ENCODE peak calls at places on chromosome X, in seven cellular contexts. One of them, this sample, is unnamed.

GRCh38 chrX:12977761-12978204 is 2.9 kb downstream of the TMSB4X start:
- ATAC-seq in activated CD8-positive, alpha-beta memory T cell treated with anti-CD3 and anti-CD28 coated beads, Interleukin-2, amount 10 ng/mL, durations not matched to agents 7 days and 5 days: no peak
- ATAC-seq in lower lobe of right lung: no peak
- ATAC-seq in T-helper 17 cell: peak; percentile 1
- ATAC-seq in aorta: no peak
- ATAC-seq in naive thymus-derived CD8-positive, alpha-beta T cell: peak; percentile 0
- ATAC-seq in activated naive CD8-positive, alpha-beta T cell treated with anti-CD3 and anti-CD28 coated beads, Interleukin-2, amount 50 U/mL, for 24 hours: no peak
- ATAC-seq in this sample: peak; percentile 2

GRCh38 chrX:53257166-53257565 is 24.2 kb downstream of the IQSEC2 start:
- ATAC-seq in activated CD8-positive, alpha-beta memory T cell treated with anti-CD3 and anti-CD28 coated beads, Interleukin-2, amount 10 ng/mL, durations not matched to agents 7 days and 5 days: no peak
- ATAC-seq in lower lobe of right lung: no peak
- ATAC-seq in T-helper 17 cell: no peak
- ATAC-seq in aorta: peak; percentile 33
- ATAC-seq in naive thymus-derived CD8-positive, alpha-beta T cell: no peak
- ATAC-seq in activated naive CD8-positive, alpha-beta T cell treated with anti-CD3 and anti-CD28 coated beads, Interleukin-2, amount 50 U/mL, for 24 hours: no peak
- ATAC-seq in this sample: no peak

GRCh38 chrX:104126856-104127255 is 14.5 kb downstream of the ZCCHC18 start:
- ATAC-seq in activated CD8-positive, alpha-beta memory T cell treated with anti-CD3 and anti-CD28 coated beads, Interleukin-2, amount 10 ng/mL, durations not matched to agents 7 days and 5 days: no peak
- ATAC-seq in lower lobe of right lung: no peak
- ATAC-seq in T-helper 17 cell: no peak
- ATAC-seq in aorta: no peak
- ATAC-seq in naive thymus-derived CD8-positive, alpha-beta T cell: no peak
- ATAC-seq in activated naive CD8-positive, alpha-beta T cell treated with anti-CD3 and anti-CD28 coated beads, Interleukin-2, amount 50 U/mL, for 24 hours: no peak
- ATAC-seq in this sample: no peak

GRCh38 chrX:81708506-81708905 is 506.6 kb downstream of the SH3BGRL start:
- ATAC-seq in activated CD8-positive, alpha-beta memory T cell treated with anti-CD3 and anti-CD28 coated beads, Interleukin-2, amount 10 ng/mL, durations not matched to agents 7 days and 5 days: no peak
- ATAC-seq in lower lobe of right lung: no peak
- ATAC-seq in T-helper 17 cell: no peak
- ATAC-seq in aorta: no peak
- ATAC-seq in naive thymus-derived CD8-positive, alpha-beta T cell: no peak
- ATAC-seq in activated naive CD8-positive, alpha-beta T cell treated with anti-CD3 and anti-CD28 coated beads, Interleukin-2, amount 50 U/mL, for 24 hours: no peak
- ATAC-seq in this sample: no peak

GRCh38 chrX:21590012-21590776 is 67.9 kb downstream of the KLHL34 start:
- ATAC-seq in activated CD8-positive, alpha-beta memory T cell treated with anti-CD3 and anti-CD28 coated beads, Interleukin-2, amount 10 ng/mL, durations not matched to agents 7 days and 5 days: no peak
- ATAC-seq in lower lobe of right lung: no peak
- ATAC-seq in T-helper 17 cell: peak; percentile 48
- ATAC-seq in aorta: no peak
- ATAC-seq in naive thymus-derived CD8-positive, alpha-beta T cell: peak; percentile 91
- ATAC-seq in activated naive CD8-positive, alpha-beta T cell treated with anti-CD3 and anti-CD28 coated beads, Interleukin-2, amount 50 U/mL, for 24 hours: peak; percentile 24
- ATAC-seq in this sample: no peak

GRCh38 chrX:45517090-45517973 is 316.7 kb upstream of the DIPK2B start:
- ATAC-seq in activated CD8-positive, alpha-beta memory T cell treated with anti-CD3 and anti-CD28 coated beads, Interleukin-2, amount 10 ng/mL, durations not matched to agents 7 days and 5 days: no peak
- ATAC-seq in lower lobe of right lung: no peak
- ATAC-seq in T-helper 17 cell: no peak
- ATAC-seq in aorta: no peak
- ATAC-seq in naive thymus-derived CD8-positive, alpha-beta T cell: no peak
- ATAC-seq in activated naive CD8-positive, alpha-beta T cell treated with anti-CD3 and anti-CD28 coated beads, Interleukin-2, amount 50 U/mL, for 24 hours: no peak
- ATAC-seq in this sample: no peak

GRCh38 chrX:5852941-5853340 is 375.7 kb downstream of the NLGN4X start:
- ATAC-seq in activated CD8-positive, alpha-beta memory T cell treated with anti-CD3 and anti-CD28 coated beads, Interleukin-2, amount 10 ng/mL, durations not matched to agents 7 days and 5 days: no peak
- ATAC-seq in lower lobe of right lung: no peak
- ATAC-seq in T-helper 17 cell: no peak
- ATAC-seq in aorta: no peak
- ATAC-seq in naive thymus-derived CD8-positive, alpha-beta T cell: no peak
- ATAC-seq in activated naive CD8-positive, alpha-beta T cell treated with anti-CD3 and anti-CD28 coated beads, Interleukin-2, amount 50 U/mL, for 24 hours: no peak
- ATAC-seq in this sample: no peak

GRCh38 chrX:103538728-103539127 is 19.4 kb upstream of the RAB40A start:
- ATAC-seq in activated CD8-positive, alpha-beta memory T cell treated with anti-CD3 and anti-CD28 coated beads, Interleukin-2, amount 10 ng/mL, durations not matched to agents 7 days and 5 days: no peak
- ATAC-seq in lower lobe of right lung: no peak
- ATAC-seq in T-helper 17 cell: no peak
- ATAC-seq in aorta: no peak
- ATAC-seq in naive thymus-derived CD8-positive, alpha-beta T cell: no peak
- ATAC-seq in activated naive CD8-positive, alpha-beta T cell treated with anti-CD3 and anti-CD28 coated beads, Interleukin-2, amount 50 U/mL, for 24 hours: no peak
- ATAC-seq in this sample: no peak

GRCh38 chrX:103398321-103398937 is 22.1 kb downstream of the BEX3 start:
- ATAC-seq in activated CD8-positive, alpha-beta memory T cell treated with anti-CD3 and anti-CD28 coated beads, Interleukin-2, amount 10 ng/mL, durations not matched to agents 7 days and 5 days: no peak
- ATAC-seq in lower lobe of right lung: no peak
- ATAC-seq in T-helper 17 cell: no peak
- ATAC-seq in aorta: no peak
- ATAC-seq in naive thymus-derived CD8-positive, alpha-beta T cell: no peak
- ATAC-seq in activated naive CD8-positive, alpha-beta T cell treated with anti-CD3 and anti-CD28 coated beads, Interleukin-2, amount 50 U/mL, for 24 hours: no peak
- ATAC-seq in this sample: no peak

GRCh38 chrX:104854188-104854587 is 288.2 kb downstream of the IL1RAPL2 start:
- ATAC-seq in activated CD8-positive, alpha-beta memory T cell treated with anti-CD3 and anti-CD28 coated beads, Interleukin-2, amount 10 ng/mL, durations not matched to agents 7 days and 5 days: no peak
- ATAC-seq in lower lobe of right lung: no peak
- ATAC-seq in T-helper 17 cell: no peak
- ATAC-seq in aorta: no peak
- ATAC-seq in naive thymus-derived CD8-positive, alpha-beta T cell: no peak
- ATAC-seq in activated naive CD8-positive, alpha-beta T cell treated with anti-CD3 and anti-CD28 coated beads, Interleukin-2, amount 50 U/mL, for 24 hours: peak; percentile 61
- ATAC-seq in this sample: no peak

GRCh38 chrX:9851890-9852289 is 65.7 kb downstream of the SHROOM2 start:
- ATAC-seq in activated CD8-positive, alpha-beta memory T cell treated with anti-CD3 and anti-CD28 coated beads, Interleukin-2, amount 10 ng/mL, durations not matched to agents 7 days and 5 days: no peak
- ATAC-seq in lower lobe of right lung: peak; percentile 80
- ATAC-seq in T-helper 17 cell: no peak
- ATAC-seq in aorta: no peak
- ATAC-seq in naive thymus-derived CD8-positive, alpha-beta T cell: no peak
- ATAC-seq in activated naive CD8-positive, alpha-beta T cell treated with anti-CD3 and anti-CD28 coated beads, Interleukin-2, amount 50 U/mL, for 24 hours: no peak
- ATAC-seq in this sample: no peak

GRCh38 chrX:84611843-84612636 is 109.8 kb upstream of the HDX start:
- ATAC-seq in activated CD8-positive, alpha-beta memory T cell treated with anti-CD3 and anti-CD28 coated beads, Interleukin-2, amount 10 ng/mL, durations not matched to agents 7 days and 5 days: no peak
- ATAC-seq in lower lobe of right lung: no peak
- ATAC-seq in T-helper 17 cell: no peak
- ATAC-seq in aorta: no peak
- ATAC-seq in naive thymus-derived CD8-positive, alpha-beta T cell: no peak
- ATAC-seq in activated naive CD8-positive, alpha-beta T cell treated with anti-CD3 and anti-CD28 coated beads, Interleukin-2, amount 50 U/mL, for 24 hours: no peak
- ATAC-seq in this sample: no peak

GRCh38 chrX:55008571-55009358 is 8.6 kb downstream of the APEX2 start:
- ATAC-seq in activated CD8-positive, alpha-beta memory T cell treated with anti-CD3 and anti-CD28 coated beads, Interleukin-2, amount 10 ng/mL, durations not matched to agents 7 days and 5 days: peak; percentile 20
- ATAC-seq in lower lobe of right lung: peak; percentile 36
- ATAC-seq in T-helper 17 cell: no peak
- ATAC-seq in aorta: no peak
- ATAC-seq in naive thymus-derived CD8-positive, alpha-beta T cell: peak; percentile 52
- ATAC-seq in activated naive CD8-positive, alpha-beta T cell treated with anti-CD3 and anti-CD28 coated beads, Interleukin-2, amount 50 U/mL, for 24 hours: peak; percentile 82
- ATAC-seq in this sample: no peak

GRCh38 chrX:152897216-152898144 is at the start of gene ZNF185:
- ATAC-seq in activated CD8-positive, alpha-beta memory T cell treated with anti-CD3 and anti-CD28 coated beads, Interleukin-2, amount 10 ng/mL, durations not matched to agents 7 days and 5 days: no peak
- ATAC-seq in lower lobe of right lung: peak; percentile 85
- ATAC-seq in T-helper 17 cell: no peak
- ATAC-seq in aorta: no peak
- ATAC-seq in naive thymus-derived CD8-positive, alpha-beta T cell: no peak
- ATAC-seq in activated naive CD8-positive, alpha-beta T cell treated with anti-CD3 and anti-CD28 coated beads, Interleukin-2, amount 50 U/mL, for 24 hours: no peak
- ATAC-seq in this sample: no peak

GRCh38 chrX:73963682-73964081 is 340.3 kb upstream of the ZCCHC13 start:
- ATAC-seq in activated CD8-positive, alpha-beta memory T cell treated with anti-CD3 and anti-CD28 coated beads, Interleukin-2, amount 10 ng/mL, durations not matched to agents 7 days and 5 days: no peak
- ATAC-seq in lower lobe of right lung: no peak
- ATAC-seq in T-helper 17 cell: no peak
- ATAC-seq in aorta: peak; percentile 56
- ATAC-seq in naive thymus-derived CD8-positive, alpha-beta T cell: no peak
- ATAC-seq in activated naive CD8-positive, alpha-beta T cell treated with anti-CD3 and anti-CD28 coated beads, Interleukin-2, amount 50 U/mL, for 24 hours: no peak
- ATAC-seq in this sample: no peak

GRCh38 chrX:107715331-107716044 is 60.1 kb downstream of the TSC22D3 start:
- ATAC-seq in activated CD8-positive, alpha-beta memory T cell treated with anti-CD3 and anti-CD28 coated beads, Interleukin-2, amount 10 ng/mL, durations not matched to agents 7 days and 5 days: no peak
- ATAC-seq in lower lobe of right lung: no peak
- ATAC-seq in T-helper 17 cell: no peak
- ATAC-seq in aorta: no peak
- ATAC-seq in naive thymus-derived CD8-positive, alpha-beta T cell: no peak
- ATAC-seq in activated naive CD8-positive, alpha-beta T cell treated with anti-CD3 and anti-CD28 coated beads, Interleukin-2, amount 50 U/mL, for 24 hours: no peak
- ATAC-seq in this sample: no peak

GRCh38 chrX:13029341-13029740 is 15.1 kb downstream of the FAM9C start:
- ATAC-seq in activated CD8-positive, alpha-beta memory T cell treated with anti-CD3 and anti-CD28 coated beads, Interleukin-2, amount 10 ng/mL, durations not matched to agents 7 days and 5 days: peak; percentile 23
- ATAC-seq in lower lobe of right lung: peak; percentile 60
- ATAC-seq in T-helper 17 cell: peak; percentile 20
- ATAC-seq in aorta: no peak
- ATAC-seq in naive thymus-derived CD8-positive, alpha-beta T cell: peak; percentile 30
- ATAC-seq in activated naive CD8-positive, alpha-beta T cell treated with anti-CD3 and anti-CD28 coated beads, Interleukin-2, amount 50 U/mL, for 24 hours: no peak
- ATAC-seq in this sample: no peak

GRCh38 chrX:100643943-100644587 is at the start of gene SRPX2:
- ATAC-seq in activated CD8-positive, alpha-beta memory T cell treated with anti-CD3 and anti-CD28 coated beads, Interleukin-2, amount 10 ng/mL, durations not matched to agents 7 days and 5 days: no peak
- ATAC-seq in lower lobe of right lung: peak; percentile 84
- ATAC-seq in T-helper 17 cell: no peak
- ATAC-seq in aorta: peak; percentile 88
- ATAC-seq in naive thymus-derived CD8-positive, alpha-beta T cell: no peak
- ATAC-seq in activated naive CD8-positive, alpha-beta T cell treated with anti-CD3 and anti-CD28 coated beads, Interleukin-2, amount 50 U/mL, for 24 hours: no peak
- ATAC-seq in this sample: no peak

This sample was measured in stimulated activated memory B cell treated with anti-CD40 and anti-IgM and Interleukin-4, amounts not matched to agents 10 μg/mL and 1 μg/mL and 100 μg/mL, for 72 hours.